ENCODE peak calls at places on chromosomes 11 and 22, in five cellular contexts. U, N, O, R and L are unnamed samples. For H3K36me3, the result is how much of the 10 kb centered on the place peaks cover.

GRCh38 chr22:33539902-33540751 is 380.1 kb downstream of the LARGE1 start:
- DNase-seq in O (no peak), N (no peak), U (peak), R (no peak), L (no peak)

GRCh38 chr11:96748639-96749370 is 359.0 kb downstream of the JRKL start:
- DNase-seq in U (peak), R (no peak), O (no peak), N (no peak), L (peak)

GRCh38 chr11:33912405-33913361 is 20.8 kb upstream of the LMO2 start:
- DNase-seq in N (peak), O (peak), U (peak), R (no peak), L (peak)

GRCh38 chr11:16862733-16863132 is 124.3 kb downstream of the C11orf58 start:
- DNase-seq in U (no peak), N (peak), O (no peak), R (no peak), L (no peak)

GRCh38 chr11:17906436-17906835 is 106.4 kb downstream of the SERGEF start:
- DNase-seq in O (no peak), N (no peak), U (no peak), R (peak), L (no peak)

GRCh38 chr11:12617632-12618031 is 56.6 kb upstream of the TEAD1 start:
- DNase-seq in N (no peak), O (no peak), R (no peak), U (no peak), L (no peak)

GRCh38 chr11:79285756-79286155 is 155.1 kb downstream of the TENM4 start:
- DNase-seq in O (no peak), N (no peak), R (no peak), U (no peak), L (no peak)

GRCh38 chr22:44157916-44158618 is 22.7 kb upstream of the PARVG start:
- DNase-seq in N (no peak), R (no peak), U (no peak), O (no peak), L (no peak)

GRCh38 chr11:40514124-40514523 is 945.3 kb downstream of the LRRC4C start:
- DNase-seq in O (no peak), N (no peak), R (no peak), U (no peak), L (peak)

GRCh38 chr22:44003776-44004460 is 20.2 kb upstream of the PARVB start:
- DNase-seq in R (peak), N (no peak), U (no peak), O (no peak), L (no peak)

GRCh38 chr11:69950120-69950519 is 128.0 kb upstream of the ANO1 start:
- DNase-seq in O (no peak), R (peak), U (peak), N (peak), L (no peak)

GRCh38 chr11:13329670-13330401 is 52.2 kb downstream of the BMAL1 start:
- DNase-seq in U (peak), O (no peak), R (no peak), N (no peak), L (no peak)

GRCh38 chr11:113448311-113448666 is 26.9 kb downstream of the DRD2 start:
- DNase-seq in N (no peak), R (no peak), U (no peak), O (no peak), L (no peak)

GRCh38 chr11:134949121-134949591 is 537.1 kb upstream of the B3GAT1 start:
- DNase-seq in N (no peak), O (no peak), R (no peak), U (peak), L (peak)

GRCh38 chr11:23730307-23730998 is 766.4 kb upstream of the LUZP2 start:
- DNase-seq in U (no peak), R (no peak), O (no peak), N (peak), L (no peak)

GRCh38 chr11:77590194-77590591 is 440 bp downstream of the AQP11 start:
- DNase-seq in R (no peak), O (peak), N (peak), U (peak), L (peak)

GRCh38 chr22:45968003-45968650 is 8.8 kb downstream of the WNT7B start:
- DNase-seq in U (peak), O (no peak), N (no peak), R (no peak), L (peak)

GRCh38 chr22:31838917-31839316 is 85.1 kb downstream of the DEPDC5 start:
- DNase-seq in N (peak), R (no peak), O (no peak), U (no peak), L (no peak)
- H2AFZ ChIP-seq in N (no peak), R (no peak), O (no peak), U (no peak), L (no peak)

GRCh38 chr11:112082729-112083128 is 3.8 kb downstream of the TIMM8B start:
- DNase-seq in N (peak), U (peak), R (no peak), O (no peak), L (peak)
- H3K36me3 ChIP-seq in N (under half), U (under half), R (under half), O (under half), L (under half)

GRCh38 chr22:42357634-42358296 is 74.4 kb downstream of the NFAM1 start:
- DNase-seq in R (no peak), U (no peak), O (no peak), N (no peak), L (no peak)
- H2AK5ac ChIP-seq in R (no peak), U (no peak), O (no peak), N (no peak), L (no peak)

DNA sequence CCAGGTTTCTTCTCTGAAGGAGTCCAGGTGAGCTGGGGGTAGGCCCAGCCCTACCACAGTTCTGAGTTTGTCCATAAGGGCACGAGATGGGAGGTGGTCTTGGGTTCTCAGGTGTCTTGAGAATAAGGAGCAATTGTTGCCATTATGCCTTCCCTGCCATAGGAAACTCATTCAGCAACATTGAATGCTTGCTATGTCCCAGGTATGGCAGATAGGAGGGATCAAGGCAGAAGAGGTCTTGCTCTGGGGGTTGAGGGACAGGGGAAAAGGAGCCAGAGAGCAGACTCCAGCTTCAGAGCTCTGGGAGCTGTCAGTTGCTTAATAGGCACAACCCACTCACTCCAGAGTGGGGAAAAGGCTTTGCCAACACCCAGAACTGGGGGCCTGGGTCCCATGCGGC is 4.3 kb downstream of the SELENOM start:
- DNase-seq in U (no peak), N (peak), R (no peak), O (no peak), L (no peak)
- H2AFZ ChIP-seq in U (no peak), N (no peak), R (no peak), O (no peak), L (no peak)

GRCh38 chr11:1281974-1282365 is 27.5 kb downstream of the TOLLIP start:
- DNase-seq in U (no peak), R (no peak), O (no peak), N (no peak), L (no peak)
- H3K36me3 ChIP-seq in U (half or more), R (under half), O (under half), N (half or more), L (half or more)

GRCh38 chr11:20126724-20127123 is 33.6 kb downstream of the DBX1 start:
- DNase-seq in R (no peak), O (no peak), N (no peak), U (no peak), L (no peak)
- H2AK5ac ChIP-seq in R (no peak), O (no peak), N (no peak), U (no peak), L (no peak)